ENCODE peak calls at places on chromosomes 2 and 18, in five cellular contexts. W is astrocyte of the spinal cord, E is foreskin fibroblast, D is type B pancreatic cell, G is neural progenitor cell. T is an unnamed sample.

GRCh38 chr18:62324917-62325805 is at the start of gene TNFRSF11A:
- DNase-seq in D (no peak), G (peak), E (no peak), W (no peak), T (no peak)

GRCh38 chr2:8617048-8617447 is 64.8 kb upstream of the ID2 start:
- DNase-seq in G (no peak), E (no peak), D (no peak), W (no peak), T (no peak)

GRCh38 chr18:50056185-50056584 is 138.8 kb downstream of the MYO5B start:
- DNase-seq in G (no peak), W (no peak), E (no peak), D (no peak), T (no peak)

GRCh38 chr2:11493282-11493681 is 27.3 kb upstream of the E2F6 start:
- DNase-seq in E (no peak), G (no peak), W (no peak), D (peak), T (no peak)

GRCh38 chr2:152349416-152349815 is 14.4 kb downstream of the FMNL2 start:
- DNase-seq in E (no peak), G (no peak), D (no peak), W (no peak), T (no peak)

GRCh38 chr18:34122724-34123334 is 101.9 kb downstream of the NOL4 start:
- DNase-seq in D (no peak), G (peak), E (peak), W (peak), T (no peak)

GRCh38 chr2:127047716-127048617 is 59.0 kb downstream of the BIN1 start:
- DNase-seq in W (no peak), E (no peak), G (no peak), D (no peak), T (no peak)

GRCh38 chr2:67346718-67347407 is 50.3 kb upstream of the ETAA1 start:
- DNase-seq in D (no peak), W (peak), E (peak), G (no peak), T (no peak)

GRCh38 chr18:27467073-27467472 is 282.0 kb upstream of the CHST9 start:
- DNase-seq in D (no peak), W (no peak), G (no peak), E (no peak), T (no peak)

GRCh38 chr2:96356889-96357288 is 21.3 kb downstream of the NCAPH start:
- DNase-seq in E (no peak), W (no peak), D (no peak), G (no peak), T (no peak)
- TF ChIP-seq CTCF in E (no peak), W (no peak), D (no peak), G (no peak), T (no peak)

GRCh38 chr2:165847001-165847400 is 53.0 kb upstream of the GALNT3 start:
- DNase-seq in D (no peak), G (no peak), E (no peak), W (no peak), T (no peak)
- TF ChIP-seq CTCF in D (peak), G (peak), E (no peak), W (no peak), T (no peak)

DNA sequence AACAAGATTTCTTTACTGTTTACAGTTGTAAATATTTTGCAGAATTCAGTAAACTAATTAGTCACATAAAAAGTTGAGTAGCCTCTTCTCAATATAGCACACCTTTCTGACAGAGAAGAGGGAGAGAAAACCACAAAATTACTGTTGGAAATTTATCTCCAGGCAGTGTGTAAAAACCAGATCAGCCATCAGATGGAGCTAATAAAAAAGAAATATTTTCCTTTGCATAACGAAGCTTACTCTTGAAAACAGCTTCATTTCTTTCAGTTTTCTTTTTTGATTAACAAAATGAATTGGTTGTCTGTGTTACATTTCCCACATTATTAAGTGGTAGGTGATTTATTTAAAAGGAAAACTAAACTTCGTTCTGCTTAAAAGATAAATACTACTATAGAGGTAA is 259.3 kb upstream of the KCNJ3 start:
- DNase-seq in G (no peak), W (no peak), D (no peak), E (no peak), T (no peak)
- TF ChIP-seq CTCF in G (peak), W (no peak), D (peak), E (no peak), T (peak)

GRCh38 chr2:223900531-223900930 is 44.6 kb downstream of the WDFY1 start:
- DNase-seq in G (no peak), W (no peak), E (no peak), D (no peak), T (no peak)

GRCh38 chr2:223897669-223898314 is 47.3 kb downstream of the WDFY1 start:
- DNase-seq in D (no peak), E (no peak), W (no peak), G (no peak), T (no peak)

GRCh38 chr2:223900066-223900465 is 45.1 kb downstream of the WDFY1 start:
- DNase-seq in G (no peak), W (no peak), D (no peak), E (no peak), T (no peak)

GRCh38 chr2:223901311-223901710 is 43.8 kb downstream of the WDFY1 start:
- DNase-seq in G (no peak), E (no peak), D (no peak), W (no peak), T (no peak)

GRCh38 chr2:223901854-223902253 is 43.3 kb downstream of the WDFY1 start:
- DNase-seq in W (no peak), E (no peak), D (no peak), G (no peak), T (no peak)
- TF ChIP-seq CTCF in W (no peak), E (no peak), D (no peak), G (no peak), T (no peak)

GRCh38 chr2:236618370-236618769 is 48.7 kb downstream of the ACKR3 start:
- DNase-seq in D (no peak), G (no peak), W (no peak), E (no peak), T (no peak)
- TF ChIP-seq CTCF in D (no peak), G (no peak), W (no peak), E (no peak), T (no peak)

DNA sequence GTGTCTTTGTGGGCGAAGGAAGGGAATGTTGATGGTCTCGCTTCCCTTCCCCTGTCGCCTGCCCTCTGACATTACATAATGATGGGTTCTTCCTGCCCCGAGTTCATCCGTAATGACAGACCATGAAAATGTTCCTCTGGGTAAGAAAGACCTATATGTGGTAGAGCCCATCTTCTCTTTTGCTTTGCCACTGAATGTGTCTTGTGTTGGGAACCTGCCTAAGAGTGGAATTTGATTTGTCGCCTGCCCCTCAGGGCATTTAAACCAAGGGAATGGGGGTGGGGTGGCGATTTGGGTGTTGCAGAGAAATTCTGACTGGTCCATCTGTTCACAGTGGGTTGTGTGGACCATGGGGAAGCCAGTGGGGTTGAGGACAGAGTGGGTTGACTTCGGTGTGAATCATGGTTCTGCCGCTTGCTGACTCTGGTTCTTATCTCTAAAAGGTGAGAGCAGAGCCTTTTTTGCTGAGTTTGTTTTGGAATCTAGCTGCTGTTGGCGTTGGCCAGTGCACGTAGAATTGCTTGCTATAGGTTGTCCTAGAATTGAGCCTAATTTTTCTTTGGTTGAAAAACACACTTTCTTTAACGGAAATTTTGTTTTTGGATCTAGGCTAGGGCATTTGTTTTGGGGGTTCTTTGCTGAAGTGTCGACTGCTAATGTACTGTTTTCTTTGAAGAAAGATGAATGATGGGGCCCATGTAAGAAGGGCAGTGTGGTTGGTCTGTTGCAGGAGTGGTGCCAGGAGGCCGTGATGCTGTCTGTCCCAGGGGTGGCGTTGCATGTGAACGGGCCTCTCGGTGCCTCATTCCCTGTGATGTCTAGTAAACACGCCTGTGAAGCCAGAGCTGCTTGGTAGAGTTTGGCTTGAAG is 1.3 kb downstream of the INPP4A start:
- DNase-seq in D (no peak), E (no peak), W (no peak), G (no peak), T (no peak)
- TF ChIP-seq CTCF in D (no peak), E (no peak), W (no peak), G (no peak), T (no peak)

GRCh38 chr2:6968319-6969100 is 51.3 kb downstream of the RNF144A start:
- DNase-seq in D (no peak), G (peak), E (no peak), W (peak), T (peak)
- TF ChIP-seq CTCF in D (no peak), G (peak), E (no peak), W (peak), T (peak)

GRCh38 chr2:174176898-174177297 is 71.4 kb downstream of the OLA1 start:
- DNase-seq in E (no peak), G (no peak), W (peak), D (no peak), T (no peak)
- TF ChIP-seq CTCF in E (no peak), G (no peak), W (no peak), D (no peak), T (no peak)

GRCh38 chr2:157760949-157761348 is 115.2 kb downstream of the ACVR1 start:
- DNase-seq in D (no peak), G (no peak), E (no peak), W (no peak), T (no peak)
- TF ChIP-seq CTCF in D (no peak), G (peak), E (no peak), W (no peak), T (no peak)

DNA sequence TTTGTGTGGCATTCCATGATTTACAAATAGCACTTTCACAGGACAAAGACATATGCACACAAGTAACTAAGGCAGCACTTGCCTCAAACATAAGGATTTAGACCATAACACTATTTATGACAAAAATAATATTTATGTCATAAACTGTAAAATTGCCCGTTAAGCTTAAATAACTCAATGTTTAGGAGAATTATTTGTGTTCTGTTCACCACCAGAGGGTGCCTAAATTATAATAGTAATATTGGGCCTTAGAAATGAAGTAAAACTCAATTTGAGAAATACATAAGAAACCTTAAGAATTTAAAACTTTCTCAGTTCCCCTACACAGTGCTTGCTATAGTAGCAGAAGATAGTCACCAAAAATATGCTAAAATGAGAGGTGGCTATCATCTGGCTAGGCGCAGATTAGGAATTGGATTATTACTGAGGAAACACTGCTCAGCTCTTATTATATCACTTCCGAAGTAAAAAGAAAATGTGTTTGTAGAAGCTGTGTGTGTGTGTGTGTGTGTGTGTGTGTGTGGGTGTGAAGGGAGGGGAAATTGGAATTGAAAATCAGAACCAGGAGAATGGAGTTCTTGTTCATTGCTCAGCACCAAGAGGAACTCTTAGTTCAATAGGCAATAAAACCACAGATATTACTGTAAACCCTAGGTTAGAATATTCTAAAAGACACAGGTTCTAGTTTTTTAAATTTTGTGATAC is 4.9 kb upstream of the CHN1 start:
- DNase-seq in G (no peak), D (no peak), W (no peak), E (no peak), T (no peak)
- TF ChIP-seq CTCF in G (no peak), D (peak), W (no peak), E (no peak), T (no peak)